ENCODE peak calls at places on chromosomes 16 and 17, in five cellular contexts. A, U, I, Y and R are unnamed samples.
A peak's percentile ranks its signal among the peaks of the same experiment; 100 is the strongest.

GRCh38 chr17:48429638-48430586 is at the start of gene SKAP1:
- DNase-seq in A (peak; percentile 89), U (peak; percentile 71), I (peak; percentile 7), Y (peak; percentile 50), R (no peak)

GRCh38 chr17:62089296-62089695 is 24.2 kb upstream of the MED13 start:
- DNase-seq in A (no peak), U (no peak), I (no peak), Y (no peak), R (no peak)

GRCh38 chr17:52306314-52306713 is 147.8 kb upstream of the CA10 start:
- DNase-seq in A (no peak), U (no peak), I (no peak), Y (no peak), R (no peak)

GRCh38 chr17:20116683-20117309 is 107.6 kb downstream of the SPECC1 start:
- DNase-seq in A (no peak), U (peak; percentile 61), I (peak; percentile 69), Y (no peak), R (no peak)

GRCh38 chr16:17414916-17415315 is 55.8 kb downstream of the XYLT1 start:
- DNase-seq in A (no peak), U (no peak), I (no peak), Y (no peak), R (no peak)

GRCh38 chr17:29577778-29578211 is 9.3 kb downstream of the TP53I13 start:
- DNase-seq in A (peak; percentile 49), U (no peak), I (peak; percentile 66), Y (no peak), R (no peak)

GRCh38 chr17:21119247-21119944 is 7.4 kb upstream of the DHRS7B start:
- DNase-seq in A (peak; percentile 81), U (peak; percentile 87), I (peak; percentile 77), Y (peak; percentile 57), R (peak; percentile 28)

GRCh38 chr16:50721549-50722409 is 20.1 kb upstream of the CYLD start:
- DNase-seq in A (no peak), U (no peak), I (no peak), Y (peak; percentile 46), R (no peak)

GRCh38 chr17:34434065-34434464 is 71.0 kb upstream of the CCL1 start:
- DNase-seq in A (no peak), U (no peak), I (no peak), Y (no peak), R (no peak)

GRCh38 chr16:27894441-27894840 is 169.1 kb downstream of the GSG1L start:
- DNase-seq in A (no peak), U (no peak), I (no peak), Y (no peak), R (no peak)

GRCh38 chr17:77356690-77357201 is 216.0 kb downstream of the SEC14L1 start:
- DNase-seq in A (peak; percentile 76), U (no peak), I (no peak), Y (no peak), R (no peak)

GRCh38 chr16:88649195-88649923 is 1.5 kb downstream of the CYBA start:
- DNase-seq in A (peak; percentile 81), U (no peak), I (no peak), Y (peak; percentile 44), R (no peak)

GRCh38 chr16:55443434-55443833 is 35.6 kb upstream of the MMP2 start:
- DNase-seq in A (no peak), U (no peak), I (no peak), Y (no peak), R (no peak)

GRCh38 chr16:49647673-49648072 is 208.2 kb downstream of the ZNF423 start:
- DNase-seq in A (no peak), U (no peak), I (no peak), Y (no peak), R (no peak)

GRCh38 chr17:51371732-51372151 is 111.4 kb downstream of the UTP18 start:
- DNase-seq in A (no peak), U (peak; percentile 91), I (peak; percentile 57), Y (no peak), R (no peak)

GRCh38 chr17:64236827-64237403 is 26.1 kb downstream of the TEX2 start:
- DNase-seq in A (no peak), U (peak; percentile 46), I (no peak), Y (no peak), R (no peak)

GRCh38 chr17:40963838-40964237 is 2.9 kb downstream of the KRT39 start:
- DNase-seq in A (no peak), U (no peak), I (peak; percentile 45), Y (no peak), R (no peak)

GRCh38 chr17:15652960-15653359 is 31.2 kb downstream of the TRIM16 start:
- DNase-seq in A (no peak), U (no peak), I (no peak), Y (no peak), R (no peak)

GRCh38 chr16:3188925-3189825 is 1.2 kb downstream of the OR1F1 start:
- DNase-seq in A (no peak), U (peak; percentile 84), I (peak; percentile 73), Y (no peak), R (no peak)

GRCh38 chr17:28819582-28819981 is 23.0 kb downstream of the FAM222B start:
- DNase-seq in A (no peak), U (no peak), I (no peak), Y (no peak), R (no peak)

GRCh38 chr16:67641779-67642708 is 2.9 kb upstream of the CARMIL2 start:
- DNase-seq in A (no peak), U (no peak), I (peak; percentile 67), Y (peak; percentile 68), R (no peak)

GRCh38 chr17:38415250-38416194 is 12.7 kb upstream of the ARHGAP23 start:
- DNase-seq in A (peak; percentile 58), U (peak; percentile 89), I (peak; percentile 74), Y (no peak), R (no peak)

GRCh38 chr17:7748098-7748775 is 30.7 kb downstream of the DNAH2 start:
- DNase-seq in A (peak; percentile 19), U (no peak), I (peak; percentile 49), Y (no peak), R (no peak)

GRCh38 chr17:351436-351713 is 1.2 kb downstream of the RPH3AL start:
- DNase-seq in A (no peak), U (no peak), I (no peak), Y (no peak), R (no peak)

GRCh38 chr16:71863995-71864394 is 18.2 kb downstream of the ATXN1L start:
- DNase-seq in A (no peak), U (no peak), I (no peak), Y (no peak), R (no peak)

GRCh38 chr16:2705351-2705750 is 14.7 kb downstream of the PRSS27 start:
- DNase-seq in A (no peak), U (no peak), I (no peak), Y (no peak), R (no peak)

GRCh38 chr17:2337152-2337810 is at the start of gene SGSM2:
- DNase-seq in A (peak; percentile 87), U (peak; percentile 62), I (peak; percentile 68), Y (peak; percentile 76), R (no peak)

GRCh38 chr16:22728167-22728836 is 85.7 kb upstream of the HS3ST2 start:
- DNase-seq in A (no peak), U (no peak), I (no peak), Y (no peak), R (no peak)

GRCh38 chr17:40778466-40778865 is 3.9 kb downstream of the KRT27 start:
- DNase-seq in A (no peak), U (no peak), I (no peak), Y (no peak), R (no peak)

GRCh38 chr16:85157813-85158701 is 45.8 kb upstream of the CIBAR2 start:
- DNase-seq in A (no peak), U (peak; percentile 92), I (peak; percentile 56), Y (no peak), R (no peak)
- H3K9me3 ChIP-seq in A (no peaks in the 10 kb centered on the region), U (no peaks in the 10 kb centered on the region), I (no peaks in the 10 kb centered on the region), Y (no peaks in the 10 kb centered on the region), R (no peaks in the 10 kb centered on the region)

DNA sequence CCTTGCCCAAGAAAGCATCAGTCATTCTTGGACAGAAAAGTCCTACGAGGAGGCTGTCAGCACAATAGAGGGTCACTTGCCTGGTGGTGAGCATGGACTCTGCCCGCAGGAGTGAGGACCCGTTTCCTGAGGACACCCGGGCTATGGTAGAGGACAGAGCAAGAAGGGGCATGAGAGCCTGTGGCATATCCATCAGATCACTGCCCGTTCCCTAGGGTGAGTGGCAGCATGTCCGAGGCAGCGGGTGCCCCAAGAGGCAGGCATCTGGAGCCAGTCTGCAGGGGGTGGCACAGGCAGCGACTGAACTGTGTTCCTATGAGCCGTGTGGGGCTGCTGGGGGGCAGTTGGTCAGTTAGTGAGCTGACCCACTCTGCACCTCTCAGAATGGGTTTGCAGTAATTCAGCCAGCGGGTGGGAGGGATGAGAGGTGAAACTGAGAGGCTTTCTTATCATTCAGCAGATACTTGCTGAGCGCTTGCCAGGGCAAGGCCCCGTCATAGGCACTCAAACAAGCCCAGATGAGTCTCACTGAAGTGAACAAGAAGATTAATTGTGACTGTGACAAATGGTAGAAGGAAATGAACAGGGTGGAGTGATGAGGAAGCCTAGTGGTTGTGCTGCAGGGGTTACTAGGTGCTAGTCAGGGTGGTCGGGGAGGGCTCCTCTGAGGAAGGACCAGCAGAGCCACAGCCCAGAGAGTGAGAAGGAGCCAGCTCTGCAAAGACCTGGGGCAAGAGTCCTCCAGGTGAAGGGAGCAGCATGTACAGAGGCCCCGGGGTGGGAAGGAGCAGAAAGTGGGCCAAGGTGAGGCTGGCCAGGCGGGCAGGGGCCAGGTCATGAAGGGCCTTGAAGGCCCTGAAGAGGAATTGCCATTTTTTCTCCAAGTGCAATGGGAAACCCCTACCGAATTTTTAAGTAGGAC is 87.9 kb downstream of the CLEC16A start:
- DNase-seq in A (no peak), U (no peak), I (no peak), Y (no peak), R (no peak)
- H3K27ac ChIP-seq in A (no peak overlapping the region), U (no peak overlapping the region), I (no peak overlapping the region), Y (no peak overlapping the region), R (no peak overlapping the region)

GRCh38 chr16:31407406-31407805 is 14.3 kb downstream of the ITGAD start:
- DNase-seq in A (no peak), U (no peak), I (no peak), Y (no peak), R (no peak)

GRCh38 chr16:31412750-31413149 is 15.4 kb downstream of the COX6A2 start:
- DNase-seq in A (no peak), U (no peak), I (no peak), Y (no peak), R (no peak)

GRCh38 chr16:31410082-31410481 is 16.9 kb downstream of the ITGAD start:
- DNase-seq in A (no peak), U (no peak), I (no peak), Y (no peak), R (no peak)

GRCh38 chr16:31411024-31411845 is 16.9 kb downstream of the COX6A2 start:
- DNase-seq in A (peak; percentile 17), U (no peak), I (peak; percentile 6), Y (no peak), R (no peak)

GRCh38 chr16:31409433-31409832 is 16.3 kb downstream of the ITGAD start:
- DNase-seq in A (no peak), U (no peak), I (peak; percentile 60), Y (no peak), R (no peak)
- H3K9me3 ChIP-seq in A (no peaks in the 10 kb centered on the region), U (no peaks in the 10 kb centered on the region), I (no peaks in the 10 kb centered on the region), Y (no peaks in the 10 kb centered on the region), R (no peaks in the 10 kb centered on the region)

DNA sequence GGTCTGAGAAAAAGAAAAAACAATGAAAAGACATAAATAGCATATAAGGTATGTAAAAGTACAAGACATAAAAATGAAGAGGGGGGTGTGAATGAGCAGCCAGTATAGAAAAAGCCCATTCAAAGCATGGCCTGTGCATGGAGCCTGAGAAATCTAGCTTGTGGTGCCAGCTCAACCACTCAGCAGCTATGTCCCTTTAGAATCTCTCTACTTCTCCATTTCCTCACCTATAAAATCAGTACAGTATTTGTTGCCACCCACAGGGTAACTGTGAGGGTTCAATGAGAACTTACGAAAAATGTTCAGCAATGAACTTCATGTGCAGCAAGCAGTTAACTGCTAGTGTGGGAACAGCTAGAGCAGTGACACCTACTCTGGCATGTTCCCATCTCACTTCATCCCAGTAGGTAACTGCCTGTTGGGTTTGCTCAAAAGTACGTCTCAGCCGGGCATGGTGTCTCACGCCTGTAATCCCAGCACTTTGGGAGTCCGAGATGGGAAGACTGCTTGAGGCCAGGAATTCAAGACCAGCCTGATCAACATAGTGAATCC is 15.3 kb downstream of the CYTH1 start:
- DNase-seq in A (no peak), U (no peak), I (no peak), Y (no peak), R (no peak)
- H3K27ac ChIP-seq in A (no peak overlapping the region), U (no peak overlapping the region), I (no peak overlapping the region), Y (no peak overlapping the region), R (no peak overlapping the region)